ENCODE peak calls at places on chromosomes 6 and 20, in seven cellular contexts. G is body of pancreas; Q is breast epithelium; O is endodermal cell; K is CD8-positive, alpha-beta T cell; S is neuronal stem cell; W is lung. E is an unnamed sample. For H3K4me1, the result is how much of the 10 kb centered on the place peaks cover.

GRCh38 chr20:32465092-32465900 is 107.2 kb downstream of the ASXL1 start:
- DNase-seq in G (peak), Q (peak), O (no peak), K (no peak), S (no peak), W (peak), E (peak)

GRCh38 chr6:15770347-15771143 is 107.7 kb upstream of the DTNBP1 start:
- DNase-seq in G (no peak), Q (no peak), O (peak), K (no peak), S (no peak), W (no peak), E (no peak)

GRCh38 chr6:28589234-28589951 is 63.7 kb downstream of the GPX5 start:
- DNase-seq in G (peak), Q (no peak), O (peak), K (no peak), S (peak), W (peak), E (no peak)

GRCh38 chr6:113732384-113732966 is 124.7 kb upstream of the MARCKS start:
- DNase-seq in G (peak), Q (no peak), O (no peak), K (no peak), S (peak), W (no peak), E (no peak)

GRCh38 chr20:32252189-32252588 is 25.3 kb upstream of the KIF3B start:
- DNase-seq in G (no peak), Q (no peak), O (no peak), K (no peak), S (no peak), W (no peak), E (no peak)

GRCh38 chr6:41488392-41489129 is 57.6 kb upstream of the FOXP4 start:
- DNase-seq in G (no peak), Q (no peak), O (peak), K (no peak), S (peak), W (no peak), E (no peak)

GRCh38 chr6:16243055-16243454 is 4.7 kb downstream of the GMPR start:
- DNase-seq in G (no peak), Q (no peak), O (no peak), K (no peak), S (no peak), W (no peak), E (peak)

GRCh38 chr6:26521485-26522391 is 16.4 kb upstream of the HMGN4 start:
- DNase-seq in G (peak), Q (peak), O (peak), K (peak), S (peak), W (peak), E (peak)

GRCh38 chr6:67458265-67458664 is 1176.8 kb upstream of the ADGRB3 start:
- DNase-seq in G (no peak), Q (no peak), O (no peak), K (no peak), S (no peak), W (no peak), E (no peak)

GRCh38 chr6:89302936-89303335 is 12.2 kb downstream of the GABRR2 start:
- DNase-seq in G (no peak), Q (no peak), O (no peak), K (no peak), S (no peak), W (no peak), E (no peak)
- H3K27ac ChIP-seq in G (no peak), Q (no peak), O (no peak), K (no peak), S (no peak), W (no peak), E (no peak)

DNA sequence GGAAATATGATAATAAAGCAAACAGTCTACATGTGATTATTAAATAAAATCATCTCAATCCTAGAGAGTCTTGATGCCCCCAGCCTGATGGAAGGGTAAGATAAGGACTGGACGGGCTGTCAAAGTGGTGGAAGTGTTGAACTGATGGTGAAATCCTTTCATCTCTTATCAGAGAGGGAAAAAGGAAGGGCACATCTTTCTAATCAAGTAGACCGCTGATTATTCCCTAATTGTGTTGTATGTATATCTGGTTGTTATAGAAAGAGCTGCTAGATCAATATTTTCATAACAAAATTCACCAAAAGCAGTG is 184.5 kb downstream of the PDE7B start:
- DNase-seq in G (no peak), Q (no peak), O (no peak), K (no peak), S (no peak), W (no peak), E (no peak)
- H3K4me1 ChIP-seq in G (under half), Q (under half), O (under half), K (under half), S (under half), W (under half), E (half or more)

GRCh38 chr6:134997133-134997841 is 47.4 kb upstream of the ALDH8A1 start:
- DNase-seq in G (no peak), Q (no peak), O (no peak), K (no peak), S (no peak), W (no peak), E (no peak)
- H3K27ac ChIP-seq in G (no peak), Q (no peak), O (no peak), K (no peak), S (no peak), W (no peak), E (no peak)

GRCh38 chr6:33017694-33018353 is 8.4 kb upstream of the HLA-DOA start:
- DNase-seq in G (no peak), Q (no peak), O (no peak), K (no peak), S (no peak), W (no peak), E (no peak)
- H3K4me1 ChIP-seq in G (under half), Q (under half), O (under half), K (under half), S (under half), W (under half), E (under half)

DNA sequence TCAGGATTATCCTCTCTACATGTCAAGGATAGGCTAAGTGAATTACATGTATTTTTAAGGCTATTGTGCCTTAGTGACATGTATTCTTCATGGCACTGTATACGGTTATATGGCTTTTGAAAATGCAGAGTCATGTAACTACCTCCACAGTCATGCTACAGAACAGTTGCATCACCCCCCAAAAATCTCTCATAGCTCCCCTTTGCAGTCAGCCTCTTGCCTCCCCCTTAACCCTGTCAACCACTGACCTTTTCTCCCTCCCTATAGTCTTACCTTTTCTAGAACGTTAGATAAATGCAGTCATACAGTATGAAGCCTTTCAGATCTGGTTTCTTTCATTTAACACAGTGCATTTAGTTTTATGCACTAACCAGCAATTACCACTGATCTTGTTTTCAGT is 10.3 kb upstream of the RNF24 start:
- DNase-seq in G (no peak), Q (no peak), O (no peak), K (no peak), S (no peak), W (no peak), E (no peak)
- H3K27ac ChIP-seq in G (no peak), Q (no peak), O (no peak), K (no peak), S (no peak), W (no peak), E (no peak)

GRCh38 chr20:35187584-35188190 is 15.8 kb downstream of the PROCR start:
- DNase-seq in G (no peak), Q (no peak), O (no peak), K (no peak), S (no peak), W (no peak), E (no peak)

GRCh38 chr20:35191419-35191818 is 19.5 kb downstream of the PROCR start:
- DNase-seq in G (no peak), Q (no peak), O (no peak), K (no peak), S (no peak), W (no peak), E (no peak)

GRCh38 chr20:35192071-35192872 is 20.4 kb downstream of the PROCR start:
- DNase-seq in G (peak), Q (no peak), O (no peak), K (no peak), S (no peak), W (no peak), E (no peak)

GRCh38 chr20:35196313-35196712 is 24.4 kb downstream of the PROCR start:
- DNase-seq in G (no peak), Q (no peak), O (no peak), K (no peak), S (no peak), W (no peak), E (no peak)

DNA sequence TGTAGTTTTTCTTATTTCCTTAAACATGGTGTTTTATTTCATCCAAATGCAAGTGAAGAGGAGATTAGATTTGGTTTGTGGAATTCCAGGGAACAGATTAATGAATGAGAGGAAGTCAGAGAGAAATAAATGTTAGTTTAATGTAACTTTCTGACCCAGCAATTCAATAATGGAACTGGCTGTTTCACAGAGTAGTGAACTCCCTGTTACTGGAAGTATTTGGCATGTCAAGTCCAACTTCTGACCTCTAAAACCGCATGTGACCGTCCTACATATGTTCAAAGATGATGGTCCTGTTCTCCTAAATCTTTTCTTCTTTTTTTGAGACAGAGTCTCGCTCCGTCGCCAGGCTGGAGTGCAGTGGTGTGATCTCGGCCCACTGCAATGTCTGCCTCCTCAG is 18.7 kb downstream of the PROCR start:
- DNase-seq in G (no peak), Q (no peak), O (no peak), K (no peak), S (no peak), W (no peak), E (no peak)
- H3K4me1 ChIP-seq in G (under half), Q (under half), O (under half), K (under half), S (under half), W (under half), E (under half)

E was measured in stomach.